ENCODE peak calls at places on chromosomes 2 and 18, in five cellular contexts. R is sigmoid colon, M is A549, J is SK-N-SH, K is K562. T is an unnamed sample. For H3K9me3 and H3K4me1, the result is how much of the 10 kb centered on the place peaks cover.

GRCh38 chr2:234290671-234291070 is 206.2 kb downstream of the ARL4C start:
- DNase-seq in M (no peak), K (no peak), R (peak), J (no peak), T (no peak)

GRCh38 chr2:187915810-187916209 is 361.6 kb upstream of the TFPI start:
- DNase-seq in M (no peak), J (no peak), K (no peak), R (no peak), T (no peak)

GRCh38 chr2:160402997-160403979 is 90.3 kb downstream of the RBMS1 start:
- DNase-seq in M (no peak), K (no peak), J (no peak), R (no peak), T (no peak)

GRCh38 chr2:118169359-118170005 is 81.2 kb downstream of the INSIG2 start:
- DNase-seq in K (no peak), J (no peak), M (no peak), R (peak), T (peak)

GRCh38 chr2:178271629-178272333 is 77.5 kb downstream of the OSBPL6 start:
- DNase-seq in J (no peak), R (peak), M (no peak), K (no peak), T (peak)

GRCh38 chr2:102193074-102193473 is 6.3 kb downstream of the IL1RL2 start:
- DNase-seq in M (no peak), R (no peak), J (no peak), K (no peak), T (no peak)

GRCh38 chr2:1636791-1637415 is 107.4 kb downstream of the PXDN start:
- DNase-seq in K (no peak), R (peak), J (no peak), M (no peak), T (no peak)

GRCh38 chr2:49837894-49838293 is 683.6 kb upstream of the FSHR start:
- DNase-seq in R (no peak), J (no peak), K (no peak), M (no peak), T (no peak)

GRCh38 chr2:86584164-86584913 is 21.1 kb upstream of the CHMP3 start:
- DNase-seq in M (no peak), R (no peak), J (peak), K (peak), T (no peak)

GRCh38 chr2:227221120-227221519 is 56.7 kb downstream of the COL4A3 start:
- DNase-seq in K (no peak), J (no peak), M (no peak), R (no peak), T (no peak)

GRCh38 chr2:110105608-110106467 is 9.8 kb downstream of the MALL start:
- DNase-seq in J (no peak), R (no peak), M (peak), K (no peak), T (no peak)

GRCh38 chr2:144510206-144510991 is 9.5 kb downstream of the ZEB2 start:
- DNase-seq in J (no peak), K (no peak), M (no peak), R (no peak), T (no peak)

GRCh38 chr18:48948112-48949050 is 2.4 kb downstream of the SMAD7 start:
- DNase-seq in K (peak), M (no peak), R (peak), J (peak), T (peak)

GRCh38 chr2:209563453-209563852 is 139.6 kb downstream of the MAP2 start:
- DNase-seq in K (no peak), R (no peak), J (no peak), M (no peak), T (no peak)

GRCh38 chr2:221350621-221351020 is 221.5 kb downstream of the EPHA4 start:
- DNase-seq in K (no peak), J (no peak), R (no peak), M (no peak), T (no peak)

GRCh38 chr2:224973112-224974016 is 68.9 kb downstream of the DOCK10 start:
- DNase-seq in M (no peak), R (no peak), K (no peak), J (no peak), T (no peak)

GRCh38 chr2:105377871-105378270 is 21.0 kb downstream of the FHL2 start:
- DNase-seq in J (peak), R (no peak), K (no peak), M (no peak), T (no peak)

GRCh38 chr18:76134631-76135030 is 360.4 kb downstream of the ZNF516 start:
- DNase-seq in R (no peak), M (no peak), K (no peak), J (no peak), T (no peak)

GRCh38 chr2:207561386-207562080 is 31.8 kb downstream of the CREB1 start:
- DNase-seq in K (no peak), M (no peak), J (no peak), R (no peak), T (no peak)

GRCh38 chr2:232330068-232330999 is 48.2 kb upstream of the ALPP start:
- DNase-seq in K (no peak), M (no peak), J (no peak), R (peak), T (no peak)

GRCh38 chr2:165114345-165114943 is 89.4 kb downstream of the SCN3A start:
- DNase-seq in K (no peak), J (no peak), M (no peak), R (no peak), T (no peak)

GRCh38 chr2:210195066-210195852 is 24.1 kb upstream of the KANSL1L start:
- DNase-seq in M (no peak), K (peak), J (peak), R (peak), T (no peak)

GRCh38 chr2:179049546-179050311 is at the start of gene CCDC141:
- DNase-seq in R (no peak), M (no peak), K (no peak), J (peak), T (no peak)

GRCh38 chr2:175022923-175023322 is 17.7 kb upstream of the CHN1 start:
- DNase-seq in R (no peak), K (no peak), M (no peak), J (no peak), T (no peak)

GRCh38 chr2:156341482-156342251 is 9.1 kb upstream of the NR4A2 start:
- DNase-seq in M (peak), J (peak), K (peak), R (peak), T (peak)

GRCh38 chr18:59646946-59647307 is 50.3 kb downstream of the CCBE1 start:
- DNase-seq in R (no peak), K (no peak), M (no peak), J (no peak), T (no peak)

GRCh38 chr18:3593381-3593903 is 143.5 kb downstream of the TGIF1 start:
- DNase-seq in K (peak), M (no peak), J (peak), R (no peak), T (no peak)

GRCh38 chr2:34901739-34902138 is 1302.6 kb upstream of the FAM98A start:
- DNase-seq in R (no peak), J (no peak), K (no peak), M (no peak), T (no peak)

GRCh38 chr2:237863102-237863511 is 3.7 kb downstream of the RAMP1 start:
- DNase-seq in M (no peak), K (no peak), J (peak), R (peak), T (no peak)

GRCh38 chr2:205617905-205618304 is 64.4 kb upstream of the NRP2 start:
- DNase-seq in M (no peak), R (no peak), J (no peak), K (no peak), T (no peak)

GRCh38 chr2:1641498-1641897 is 102.8 kb downstream of the PXDN start:
- DNase-seq in J (no peak), K (no peak), M (no peak), R (peak), T (no peak)

GRCh38 chr2:147628971-147629421 is 215.8 kb upstream of the ACVR2A start:
- DNase-seq in M (no peak), K (no peak), R (no peak), J (no peak), T (no peak)

GRCh38 chr18:11387880-11388279 is 221.5 kb upstream of the SLC35G4 start:
- DNase-seq in K (peak), M (peak), J (peak), R (no peak), T (no peak)

GRCh38 chr2:84963692-84964405 is 7.1 kb upstream of the KCMF1 start:
- DNase-seq in J (no peak), M (no peak), R (peak), K (no peak), T (no peak)

DNA sequence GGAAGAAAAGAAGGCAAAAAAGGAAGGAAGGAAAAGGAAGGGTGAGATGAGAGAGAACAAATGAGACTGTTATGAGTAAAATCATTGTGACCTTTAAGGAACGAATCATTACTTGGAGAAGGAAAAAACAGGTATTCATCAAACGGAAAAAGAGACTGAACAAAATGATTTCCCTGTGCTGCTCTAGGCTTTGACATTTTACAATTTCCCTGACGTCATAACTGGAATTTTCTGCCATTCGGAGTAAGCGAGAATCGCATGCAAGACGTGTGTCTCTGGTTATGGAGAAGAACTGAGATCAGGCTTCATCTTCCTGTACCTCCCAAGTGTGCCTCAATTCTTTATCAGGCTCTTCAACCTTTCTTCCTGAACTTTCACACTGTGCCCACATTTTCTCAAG is 534.7 kb upstream of the KLHL29 start:
- DNase-seq in R (no peak), M (no peak), K (no peak), J (no peak), T (no peak)
- H3K9me3 ChIP-seq in R (under half), M (under half), K (under half), J (under half), T (under half)

DNA sequence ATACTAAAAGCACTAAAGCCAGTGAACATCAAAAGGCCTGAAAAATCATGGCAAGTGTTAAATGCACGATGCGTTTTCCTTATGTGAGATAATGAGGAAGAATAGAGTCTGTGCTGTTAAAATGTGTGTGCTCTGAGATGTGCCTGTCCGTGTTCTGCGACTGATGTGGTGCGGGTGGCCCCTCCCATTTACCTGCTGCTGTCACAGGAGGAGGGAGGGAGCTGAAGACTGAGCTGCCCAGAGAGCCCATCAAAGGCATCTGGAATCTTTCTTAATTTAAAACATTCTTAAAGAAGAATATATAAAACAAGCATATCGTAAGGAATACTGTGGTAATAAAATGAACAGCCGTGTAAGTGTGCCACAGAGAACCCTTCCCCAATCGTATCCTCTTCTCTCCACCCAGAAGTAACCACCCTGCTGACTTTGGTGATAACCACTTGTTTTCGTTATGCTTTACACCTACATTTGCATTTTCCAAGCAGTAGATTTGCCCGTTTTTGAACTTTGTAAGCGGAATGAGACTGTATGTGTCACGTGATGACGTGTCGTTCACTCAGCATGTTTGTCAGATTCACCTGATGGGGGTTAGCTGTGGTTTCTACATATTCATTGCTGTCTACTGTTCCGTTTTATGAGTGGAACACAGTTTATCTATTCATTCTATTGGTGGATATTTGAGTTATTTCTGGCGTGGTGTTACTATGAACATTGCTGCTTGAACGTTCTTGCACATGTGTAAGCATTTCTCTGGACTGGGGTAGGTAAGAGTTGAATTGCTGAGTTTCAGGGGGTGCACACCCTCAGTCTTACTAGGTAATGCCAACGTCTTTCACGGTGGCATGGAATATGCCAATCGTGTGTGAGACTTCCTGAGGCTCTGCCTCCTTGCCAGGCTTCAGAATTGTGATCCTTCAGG is 56.7 kb upstream of the TXNDC2 start:
- DNase-seq in J (no peak), M (no peak), K (peak), R (no peak), T (no peak)
- H3K4me1 ChIP-seq in J (under half), M (under half), K (half or more), R (half or more), T (under half)

GRCh38 chr2:11688222-11689069 is 18.5 kb upstream of the NTSR2 start:
- DNase-seq in K (peak), M (peak), J (peak), R (peak), T (peak)
- TF ChIP-seq EP300 in K (no peak), M (peak), J (no peak), R (no peak), T (no peak)

GRCh38 chr2:213156682-213157081 is 5.3 kb upstream of the IKZF2 start:
- DNase-seq in J (no peak), K (no peak), M (no peak), R (no peak), T (no peak)
- H3K9me3 ChIP-seq in J (under half), K (under half), M (under half), R (under half), T (under half)